ENCODE peak calls at places on chromosomes 6 and 20, in four cellular contexts. One of them, this sample, is unnamed.

GRCh38 chr20:49866051-49866450 is 49.3 kb downstream of the SPATA2 start:
- DNase-seq in left lung: no peak
- DNase-seq in Peyer's patch: no peak
- DNase-seq in heart right ventricle: no peak
- DNase-seq in this sample: no peak

GRCh38 chr6:52317841-52318581 is 33.5 kb upstream of the MCM3 start:
- DNase-seq in Peyer's patch: peak; percentile 61
- DNase-seq in left lung: no peak
- DNase-seq in heart right ventricle: no peak
- DNase-seq in this sample: no peak

GRCh38 chr6:17448165-17448564 is 54.8 kb downstream of the CAP2 start:
- DNase-seq in heart right ventricle: no peak
- DNase-seq in left lung: no peak
- DNase-seq in Peyer's patch: no peak
- DNase-seq in this sample: no peak

GRCh38 chr6:3761989-3762270 is 10.4 kb upstream of the PXDC1 start:
- DNase-seq in heart right ventricle: no peak
- DNase-seq in Peyer's patch: no peak
- DNase-seq in left lung: no peak
- DNase-seq in this sample: peak; percentile 57

GRCh38 chr6:44289726-44290125 is 19.5 kb downstream of the TMEM151B start:
- DNase-seq in left lung: no peak
- DNase-seq in Peyer's patch: no peak
- DNase-seq in heart right ventricle: no peak
- DNase-seq in this sample: no peak

GRCh38 chr6:143555582-143555981 is 44.1 kb upstream of the FUCA2 start:
- DNase-seq in left lung: no peak
- DNase-seq in Peyer's patch: no peak
- DNase-seq in heart right ventricle: no peak
- DNase-seq in this sample: no peak

GRCh38 chr6:56851104-56851503 is 103.8 kb upstream of the BEND6 start:
- DNase-seq in heart right ventricle: no peak
- DNase-seq in left lung: no peak
- DNase-seq in Peyer's patch: no peak
- DNase-seq in this sample: no peak

GRCh38 chr6:161924516-161925116 is 650.8 kb upstream of the AGPAT4 start:
- DNase-seq in left lung: no peak
- DNase-seq in heart right ventricle: no peak
- DNase-seq in Peyer's patch: no peak
- DNase-seq in this sample: no peak

GRCh38 chr6:61809004-61809595 is 476.9 kb downstream of the KHDRBS2 start:
- DNase-seq in heart right ventricle: no peak
- DNase-seq in Peyer's patch: no peak
- DNase-seq in left lung: no peak
- DNase-seq in this sample: no peak

GRCh38 chr6:113129991-113130390 is 727.2 kb upstream of the MARCKS start:
- DNase-seq in heart right ventricle: no peak
- DNase-seq in left lung: no peak
- DNase-seq in Peyer's patch: no peak
- DNase-seq in this sample: no peak

GRCh38 chr6:93721386-93722048 is 302.2 kb upstream of the EPHA7 start:
- DNase-seq in heart right ventricle: no peak
- DNase-seq in Peyer's patch: no peak
- DNase-seq in left lung: no peak
- DNase-seq in this sample: no peak

GRCh38 chr20:24662756-24663399 is 193.4 kb downstream of the SYNDIG1 start:
- DNase-seq in left lung: no peak
- DNase-seq in heart right ventricle: no peak
- DNase-seq in Peyer's patch: peak; percentile 12
- DNase-seq in this sample: peak; percentile 26

GRCh38 chr6:138521800-138522199 is 22.5 kb upstream of the NHSL1 start:
- DNase-seq in Peyer's patch: no peak
- DNase-seq in heart right ventricle: peak; percentile 28
- DNase-seq in left lung: no peak
- DNase-seq in this sample: no peak

GRCh38 chr20:38628580-38629470 is 27.2 kb downstream of the ARHGAP40 start:
- DNase-seq in Peyer's patch: no peak
- DNase-seq in heart right ventricle: no peak
- DNase-seq in left lung: no peak
- DNase-seq in this sample: no peak

GRCh38 chr6:24448396-24448795 is 41.0 kb downstream of the GPLD1 start:
- DNase-seq in left lung: no peak
- DNase-seq in Peyer's patch: no peak
- DNase-seq in heart right ventricle: no peak
- DNase-seq in this sample: no peak

GRCh38 chr20:8205996-8206395 is 73.9 kb downstream of the PLCB1 start:
- DNase-seq in left lung: no peak
- DNase-seq in Peyer's patch: no peak
- DNase-seq in heart right ventricle: no peak
- DNase-seq in this sample: no peak

GRCh38 chr6:107228754-107229153 is 113.4 kb upstream of the BEND3 start:
- DNase-seq in left lung: no peak
- DNase-seq in heart right ventricle: no peak
- DNase-seq in Peyer's patch: no peak
- DNase-seq in this sample: no peak

GRCh38 chr20:31446084-31446819 is 5.8 kb downstream of the DEFB123 start:
- DNase-seq in left lung: no peak
- DNase-seq in Peyer's patch: no peak
- DNase-seq in heart right ventricle: no peak
- DNase-seq in this sample: no peak

GRCh38 chr6:77403424-77403823 is 59.9 kb downstream of the HTR1B start:
- DNase-seq in left lung: no peak
- DNase-seq in Peyer's patch: no peak
- DNase-seq in heart right ventricle: no peak
- DNase-seq in this sample: no peak

GRCh38 chr20:57169162-57169561 is 97.3 kb downstream of the BMP7 start:
- DNase-seq in Peyer's patch: peak; percentile 10
- DNase-seq in left lung: no peak
- DNase-seq in heart right ventricle: no peak
- DNase-seq in this sample: no peak

GRCh38 chr6:46159229-46159628 is 11.6 kb downstream of the ENPP5 start:
- DNase-seq in left lung: no peak
- DNase-seq in Peyer's patch: no peak
- DNase-seq in heart right ventricle: no peak
- DNase-seq in this sample: no peak

GRCh38 chr6:106383573-106383972 is 23.1 kb downstream of the CRYBG1 start:
- DNase-seq in heart right ventricle: no peak
- DNase-seq in left lung: no peak
- DNase-seq in Peyer's patch: no peak
- DNase-seq in this sample: no peak

GRCh38 chr6:31908791-31909190 is 6.9 kb upstream of the ZBTB12 start:
- DNase-seq in Peyer's patch: no peak
- DNase-seq in heart right ventricle: no peak
- DNase-seq in left lung: no peak
- DNase-seq in this sample: no peak

GRCh38 chr6:164927288-164928040 is 381.9 kb downstream of the C6orf118 start:
- DNase-seq in heart right ventricle: peak; percentile 48
- DNase-seq in left lung: peak; percentile 87
- DNase-seq in Peyer's patch: peak; percentile 70
- DNase-seq in this sample: no peak

GRCh38 chr6:67210450-67210849 is 1424.6 kb upstream of the ADGRB3 start:
- DNase-seq in heart right ventricle: no peak
- DNase-seq in left lung: no peak
- DNase-seq in Peyer's patch: no peak
- DNase-seq in this sample: no peak

GRCh38 chr6:168678588-168678987 is 237.6 kb downstream of the SMOC2 start:
- DNase-seq in left lung: no peak
- DNase-seq in Peyer's patch: no peak
- DNase-seq in heart right ventricle: no peak
- DNase-seq in this sample: no peak

GRCh38 chr20:46164166-46164565 is 46.1 kb downstream of the CD40 start:
- DNase-seq in left lung: no peak
- DNase-seq in heart right ventricle: no peak
- DNase-seq in Peyer's patch: no peak
- DNase-seq in this sample: no peak

GRCh38 chr20:41342474-41343464 is 2.1 kb downstream of the LPIN3 start:
- DNase-seq in Peyer's patch: no peak
- DNase-seq in heart right ventricle: no peak
- DNase-seq in left lung: no peak
- DNase-seq in this sample: no peak

GRCh38 chr6:98831057-98832031 is 3.0 kb upstream of the POU3F2 start:
- DNase-seq in left lung: peak; percentile 78
- DNase-seq in Peyer's patch: peak; percentile 51
- DNase-seq in heart right ventricle: no peak
- DNase-seq in this sample: no peak

GRCh38 chr6:24796616-24797290 is 2.0 kb downstream of the ARMH2 start:
- DNase-seq in Peyer's patch: no peak
- DNase-seq in heart right ventricle: no peak
- DNase-seq in left lung: no peak
- DNase-seq in this sample: no peak

GRCh38 chr6:29355603-29356002 is 13.1 kb downstream of the OR5V1 start:
- DNase-seq in heart right ventricle: no peak
- DNase-seq in Peyer's patch: no peak
- DNase-seq in left lung: no peak
- DNase-seq in this sample: no peak

GRCh38 chr6:157050537-157051280 is 272.6 kb downstream of the TMEM242 start:
- DNase-seq in Peyer's patch: no peak
- DNase-seq in left lung: no peak
- DNase-seq in heart right ventricle: peak; percentile 52
- DNase-seq in this sample: no peak

DNA sequence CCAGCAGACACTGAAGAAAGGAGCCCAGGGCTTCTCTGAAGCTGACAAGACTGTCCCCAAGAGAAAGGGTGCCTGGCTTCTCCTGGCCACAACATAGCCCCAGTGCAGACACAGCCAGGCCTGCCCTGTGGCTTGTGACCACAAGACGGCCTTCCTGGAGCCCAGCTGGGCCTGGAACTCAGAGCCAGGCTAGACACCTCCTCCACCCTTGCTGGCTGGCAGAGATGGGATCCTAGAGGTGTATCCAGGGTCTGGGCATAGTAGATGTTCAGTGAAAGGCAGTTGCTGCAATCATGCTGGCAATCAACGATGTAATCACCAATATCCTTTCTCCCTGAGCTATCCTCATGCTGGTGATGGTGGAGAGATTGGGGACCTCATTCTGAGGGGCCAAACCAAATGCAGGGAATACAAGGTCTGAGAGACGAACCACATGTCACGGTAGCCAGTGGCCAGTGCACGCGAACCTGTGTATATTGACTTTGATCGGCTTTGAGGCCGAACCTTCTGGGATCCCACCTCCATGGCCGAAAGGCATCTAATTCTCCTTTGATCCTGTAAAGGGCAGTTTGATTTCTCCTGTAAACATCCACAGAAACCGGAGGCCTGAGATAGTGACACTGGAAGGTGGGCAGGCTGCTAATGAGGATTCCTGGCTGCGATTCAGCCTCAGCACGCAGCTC is 115.2 kb downstream of the PSMB1 start:
- DNase-seq in left lung: peak; percentile 47
- DNase-seq in Peyer's patch: no peak
- DNase-seq in heart right ventricle: no peak
- DNase-seq in this sample: no peak
- H3K4me3 ChIP-seq in left lung: peak overlapping the region; percentile 4
- H3K4me3 ChIP-seq in Peyer's patch: peak overlapping the region; percentile 13
- H3K4me3 ChIP-seq in heart right ventricle: no peak overlapping the region
- H3K4me3 ChIP-seq in this sample: peak overlapping the region; percentile 34

GRCh38 chr6:152300517-152300916 is 336.6 kb downstream of the SYNE1 start:
- DNase-seq in heart right ventricle: no peak
- DNase-seq in left lung: no peak
- DNase-seq in Peyer's patch: no peak
- DNase-seq in this sample: no peak
- H3K4me3 ChIP-seq in heart right ventricle: no peak overlapping the region
- H3K4me3 ChIP-seq in left lung: no peak overlapping the region
- H3K4me3 ChIP-seq in Peyer's patch: peak overlapping the region; percentile 61
- H3K4me3 ChIP-seq in this sample: no peak overlapping the region

GRCh38 chr6:117676577-117677218 is 1.4 kb downstream of the NUS1 start:
- DNase-seq in Peyer's patch: no peak
- DNase-seq in heart right ventricle: no peak
- DNase-seq in left lung: no peak
- DNase-seq in this sample: no peak

GRCh38 chr6:117674503-117674902 is 766 bp upstream of the NUS1 start:
- DNase-seq in left lung: no peak
- DNase-seq in Peyer's patch: no peak
- DNase-seq in heart right ventricle: no peak
- DNase-seq in this sample: no peak

GRCh38 chr6:117677553-117678131 is 2.4 kb downstream of the NUS1 start:
- DNase-seq in heart right ventricle: no peak
- DNase-seq in Peyer's patch: no peak
- DNase-seq in left lung: no peak
- DNase-seq in this sample: no peak

DNA sequence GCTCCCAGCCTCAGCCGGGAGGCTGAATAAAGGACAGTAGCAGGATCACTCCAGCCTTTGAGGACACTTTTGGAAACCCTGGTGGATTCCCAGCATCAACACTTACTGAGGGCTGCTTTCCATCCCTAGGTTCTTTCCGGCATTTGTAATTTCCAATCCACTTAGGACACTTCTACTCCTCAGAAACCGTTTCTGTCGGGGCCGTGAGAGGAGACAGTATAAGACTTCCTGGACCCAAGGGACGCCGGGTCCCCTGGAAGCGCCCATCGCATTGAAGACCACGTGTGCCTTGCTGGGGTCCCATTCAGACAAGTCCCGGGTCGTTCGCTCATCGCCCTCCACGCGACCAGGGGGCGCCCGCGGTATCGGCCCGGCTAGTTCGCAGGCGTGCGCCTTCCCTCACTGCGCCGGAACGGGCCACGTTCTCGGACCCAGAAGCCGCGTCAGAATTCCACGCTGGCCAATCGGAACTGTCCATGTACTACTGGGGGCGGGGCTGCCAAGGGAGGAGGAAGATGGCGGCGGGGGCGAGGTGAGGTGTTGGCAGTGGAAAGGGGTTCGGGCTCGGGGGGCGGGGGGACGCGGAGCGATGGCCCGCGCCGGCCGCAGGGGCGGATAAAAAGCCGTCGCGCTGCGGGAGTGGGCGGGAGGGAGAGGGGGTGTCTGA is at the start of gene NUS1:
- DNase-seq in heart right ventricle: peak; percentile 98
- DNase-seq in Peyer's patch: peak; percentile 98
- DNase-seq in left lung: peak; percentile 98
- DNase-seq in this sample: peak; percentile 98
- H3K4me3 ChIP-seq in heart right ventricle: peak within 1 kb of the TSS; percentile 91
- H3K4me3 ChIP-seq in Peyer's patch: peak within 1 kb of the TSS; percentile 62
- H3K4me3 ChIP-seq in left lung: peak within 1 kb of the TSS; percentile 71
- H3K4me3 ChIP-seq in this sample: peak within 1 kb of the TSS; percentile 77

DNA sequence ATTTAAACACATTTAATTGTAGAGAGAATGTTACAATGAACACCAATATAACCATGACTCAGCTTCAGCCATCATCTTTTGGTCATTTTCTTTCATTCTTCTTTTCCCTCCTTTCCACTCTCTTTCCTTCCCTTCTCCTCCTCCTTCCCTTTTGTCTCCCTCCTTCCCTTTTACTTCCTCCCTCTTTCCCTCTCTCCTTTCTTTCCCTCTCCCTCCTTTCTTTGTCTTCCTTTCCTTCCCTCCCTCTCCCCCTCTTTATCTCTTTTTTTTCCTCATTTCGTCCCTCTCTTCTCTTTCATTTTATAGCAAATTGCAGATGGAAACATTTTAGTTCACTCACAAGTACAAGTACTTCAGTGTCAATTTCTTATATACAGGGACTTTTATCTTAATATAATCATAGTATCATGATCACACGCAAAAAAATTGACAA is 1.8 kb downstream of the ZKSCAN3 start:
- DNase-seq in heart right ventricle: no peak
- DNase-seq in Peyer's patch: no peak
- DNase-seq in left lung: no peak
- DNase-seq in this sample: no peak
- H3K4me3 ChIP-seq in heart right ventricle: no peak overlapping the region
- H3K4me3 ChIP-seq in Peyer's patch: no peak overlapping the region
- H3K4me3 ChIP-seq in left lung: no peak overlapping the region
- H3K4me3 ChIP-seq in this sample: peak overlapping the region; percentile 58